ENCODE peak calls at places on chromosome 21, in four cellular contexts. P is HepG2, L is K562, F is GM12878. A is an unnamed sample.
A peak's percentile ranks its signal among the peaks of the same experiment; 100 is the strongest.

GRCh38 chr21:41761211-41762181 is 5.4 kb downstream of the RIPK4 start:
- DNase-seq in P (peak; percentile 38), L (no peak), F (no peak), A (no peak)

GRCh38 chr21:36589352-36589971 is 109.5 kb upstream of the SIM2 start:
- DNase-seq in P (peak; percentile 15), L (peak; percentile 66), F (peak; percentile 16), A (peak; percentile 74)

GRCh38 chr21:31426235-31426797 is 82.3 kb upstream of the TIAM1 start:
- DNase-seq in P (no peak), L (no peak), F (peak; percentile 23), A (no peak)

GRCh38 chr21:19322360-19322759 is 918.8 kb upstream of the TMPRSS15 start:
- DNase-seq in P (no peak), L (no peak), F (no peak), A (no peak)

GRCh38 chr21:17903929-17904639 is 84.9 kb upstream of the C21orf91 start:
- DNase-seq in P (no peak), L (no peak), F (no peak), A (no peak)

GRCh38 chr21:37367301-37367757 is 756 bp downstream of the DYRK1A start:
- DNase-seq in P (no peak), L (no peak), F (no peak), A (no peak)

GRCh38 chr21:22890656-22891055 is 1892.4 kb downstream of the NCAM2 start:
- DNase-seq in P (no peak), L (no peak), F (no peak), A (no peak)

GRCh38 chr21:35026153-35026499 is 23.0 kb downstream of the RUNX1 start:
- DNase-seq in P (no peak), L (no peak), F (no peak), A (no peak)

GRCh38 chr21:41478319-41479177 is 29.4 kb downstream of the TMPRSS2 start:
- DNase-seq in P (no peak), L (no peak), F (no peak), A (no peak)

GRCh38 chr21:42692688-42693087 is 39.3 kb downstream of the PDE9A start:
- DNase-seq in P (no peak), L (no peak), F (no peak), A (no peak)

GRCh38 chr21:41767606-41768370 is 936 bp upstream of the RIPK4 start:
- DNase-seq in P (no peak), L (no peak), F (no peak), A (no peak)

GRCh38 chr21:33557447-33557846 is 14.6 kb downstream of the SON start:
- DNase-seq in P (no peak), L (no peak), F (no peak), A (no peak)

GRCh38 chr21:14548751-14549150 is 2.6 kb upstream of the SAMSN1 start:
- DNase-seq in P (no peak), L (no peak), F (no peak), A (no peak)

GRCh38 chr21:36065497-36066036 is 4.3 kb upstream of the CBR1 start:
- DNase-seq in P (peak; percentile 72), L (peak; percentile 64), F (no peak), A (no peak)

GRCh38 chr21:35316933-35317332 is 267.8 kb upstream of the RUNX1 start:
- DNase-seq in P (no peak), L (peak; percentile 31), F (no peak), A (no peak)

GRCh38 chr21:36835383-36835795 is 131.1 kb downstream of the HLCS start:
- DNase-seq in P (no peak), L (peak; percentile 11), F (no peak), A (peak; percentile 63)

GRCh38 chr21:34933609-34934345 is 115.3 kb downstream of the RUNX1 start:
- DNase-seq in P (no peak), L (no peak), F (no peak), A (no peak)

GRCh38 chr21:41636636-41637625 is 129.0 kb upstream of the TMPRSS2 start:
- DNase-seq in P (no peak), L (no peak), F (no peak), A (no peak)

GRCh38 chr21:35257413-35257812 is 208.3 kb upstream of the RUNX1 start:
- DNase-seq in P (no peak), L (peak; percentile 29), F (no peak), A (no peak)

GRCh38 chr21:41361786-41362604 is at the start of gene MX2:
- DNase-seq in P (peak; percentile 35), L (no peak), F (peak; percentile 91), A (no peak)

GRCh38 chr21:37784591-37785318 is 131.5 kb downstream of the KCNJ6 start:
- DNase-seq in P (no peak), L (no peak), F (no peak), A (no peak)

GRCh38 chr21:21714396-21714795 is 716.2 kb downstream of the NCAM2 start:
- DNase-seq in P (no peak), L (no peak), F (no peak), A (no peak)

GRCh38 chr21:35860181-35860869 is 200.0 kb downstream of the SETD4 start:
- DNase-seq in P (no peak), L (no peak), F (no peak), A (no peak)

GRCh38 chr21:36104306-36105300 is 30.3 kb upstream of the CBR3 start:
- DNase-seq in P (no peak), L (peak; percentile 60), F (no peak), A (peak; percentile 59)

GRCh38 chr21:41396452-41397107 is 29.5 kb upstream of the MX1 start:
- DNase-seq in P (no peak), L (no peak), F (no peak), A (no peak)

GRCh38 chr21:23016617-23017016 is 2018.4 kb downstream of the NCAM2 start:
- DNase-seq in P (no peak), L (peak; percentile 1), F (no peak), A (peak; percentile 23)

GRCh38 chr21:35195232-35195631 is 146.1 kb upstream of the RUNX1 start:
- DNase-seq in P (no peak), L (peak; percentile 41), F (no peak), A (no peak)

GRCh38 chr21:35575280-35575915 is 484.9 kb downstream of the SETD4 start:
- DNase-seq in P (no peak), L (no peak), F (no peak), A (no peak)

DNA sequence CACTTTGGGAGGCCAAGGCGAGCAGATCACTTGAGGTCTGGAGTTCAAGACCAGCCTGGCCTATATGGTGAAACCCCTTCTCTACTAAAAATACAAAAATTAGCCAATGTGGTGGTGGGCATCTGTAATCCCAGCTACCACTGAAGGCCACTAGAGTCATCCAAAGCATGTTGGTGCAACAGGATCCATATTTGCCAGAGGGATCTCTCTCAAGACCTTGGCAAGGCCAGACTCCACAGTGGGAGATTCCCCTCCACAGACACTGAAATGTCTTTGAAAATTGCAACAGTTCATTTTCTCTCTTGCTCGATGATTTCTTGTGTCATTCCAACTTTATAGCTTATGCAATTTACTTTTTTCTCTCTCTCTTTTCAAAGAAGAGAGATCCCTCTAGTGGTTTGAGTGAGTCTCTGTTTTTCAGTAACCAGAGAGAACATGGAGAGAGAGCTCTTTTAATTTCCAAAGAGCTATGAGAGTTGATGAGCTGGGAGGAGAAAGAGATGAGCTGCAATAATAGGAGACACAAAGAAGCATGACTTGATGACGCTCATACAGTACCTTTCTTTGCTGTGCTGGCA is 176.8 kb upstream of the USP25 start:
- DNase-seq in P (peak; percentile 35), L (no peak), F (no peak), A (no peak)
- TF ChIP-seq SP1 in P (no peak), L (no peak), F (no peak), A (no peak)

DNA sequence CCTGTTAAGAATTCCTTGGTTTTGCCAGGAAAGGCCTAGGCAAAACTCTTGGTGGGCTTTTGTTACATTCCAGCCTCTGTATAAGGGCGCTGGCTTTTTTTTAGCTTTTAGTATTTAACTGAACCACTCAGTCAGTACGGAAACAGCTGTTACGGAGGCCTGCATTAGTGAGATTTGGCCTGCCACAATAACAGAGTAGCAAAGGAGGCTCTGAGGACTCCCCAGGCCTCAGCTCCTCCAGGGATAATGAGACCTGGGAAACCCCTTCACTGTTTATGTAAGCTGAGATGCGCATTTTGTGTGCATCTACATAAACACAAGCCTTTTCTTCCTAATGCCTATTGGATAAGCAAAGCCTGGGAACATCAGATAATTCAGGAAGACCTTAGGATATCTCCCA is 210.1 kb downstream of the APP start:
- DNase-seq in P (no peak), L (no peak), F (no peak), A (no peak)
- TF ChIP-seq FOXM1 in P (no peak), L (no peak), F (no peak), A (no peak)

GRCh38 chr21:45356251-45356650 is 48.7 kb upstream of the COL18A1 start:
- DNase-seq in P (peak; percentile 42), L (peak; percentile 40), F (no peak), A (no peak)

GRCh38 chr21:45357436-45358260 is 47.3 kb upstream of the COL18A1 start:
- DNase-seq in P (no peak), L (no peak), F (no peak), A (no peak)

GRCh38 chr21:45355573-45355972 is 49.4 kb upstream of the COL18A1 start:
- DNase-seq in P (no peak), L (no peak), F (no peak), A (no peak)

GRCh38 chr21:45358261-45358670 is 46.7 kb upstream of the COL18A1 start:
- DNase-seq in P (no peak), L (no peak), F (no peak), A (no peak)

DNA sequence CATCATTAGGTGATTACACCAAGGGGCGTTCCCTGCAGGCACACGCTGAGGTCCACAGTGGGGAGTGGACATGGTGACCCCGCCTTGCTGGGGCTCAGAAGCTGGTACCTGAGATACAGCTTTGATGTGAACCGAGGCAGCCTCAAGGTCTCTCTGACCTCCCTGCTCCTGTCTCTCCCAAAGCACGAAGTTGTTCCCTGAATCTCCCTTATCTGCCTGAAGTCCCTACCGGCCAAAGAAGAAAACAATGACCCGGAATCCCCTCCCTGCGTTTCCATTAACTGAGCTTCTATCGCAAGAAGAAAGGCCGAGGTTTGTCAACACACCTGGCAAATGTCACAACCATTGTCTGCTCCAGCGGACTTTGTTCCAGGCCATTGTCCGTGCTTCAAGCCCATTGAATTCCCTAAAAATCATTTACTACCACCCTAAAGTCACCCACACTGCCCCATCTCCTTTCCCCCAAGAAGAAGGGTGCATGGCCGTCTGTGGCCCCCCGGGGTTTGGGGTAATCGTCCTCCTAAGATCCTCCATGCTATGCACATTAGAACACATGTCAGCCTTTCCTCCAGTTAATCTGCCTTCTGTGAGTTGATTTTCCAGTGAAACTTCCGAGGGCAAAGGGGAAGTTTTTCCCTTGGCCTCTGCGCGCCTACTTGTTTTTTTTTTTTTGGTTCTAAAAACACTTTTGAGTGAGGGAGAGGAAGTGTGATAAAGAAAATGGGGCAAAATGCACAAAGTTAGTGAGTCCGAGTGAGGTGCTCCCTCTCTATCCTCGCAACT is 48.1 kb upstream of the COL18A1 start:
- DNase-seq in P (peak; percentile 87), L (no peak), F (no peak), A (no peak)
- TF ChIP-seq SP1 in P (no peak), L (no peak), F (no peak), A (no peak)

GRCh38 chr21:39483917-39484316 is 32.1 kb downstream of the SH3BGR start:
- DNase-seq in P (no peak), L (no peak), F (no peak), A (no peak)

GRCh38 chr21:39484711-39485264 is 33.0 kb downstream of the SH3BGR start:
- DNase-seq in P (no peak), L (no peak), F (no peak), A (no peak)

DNA sequence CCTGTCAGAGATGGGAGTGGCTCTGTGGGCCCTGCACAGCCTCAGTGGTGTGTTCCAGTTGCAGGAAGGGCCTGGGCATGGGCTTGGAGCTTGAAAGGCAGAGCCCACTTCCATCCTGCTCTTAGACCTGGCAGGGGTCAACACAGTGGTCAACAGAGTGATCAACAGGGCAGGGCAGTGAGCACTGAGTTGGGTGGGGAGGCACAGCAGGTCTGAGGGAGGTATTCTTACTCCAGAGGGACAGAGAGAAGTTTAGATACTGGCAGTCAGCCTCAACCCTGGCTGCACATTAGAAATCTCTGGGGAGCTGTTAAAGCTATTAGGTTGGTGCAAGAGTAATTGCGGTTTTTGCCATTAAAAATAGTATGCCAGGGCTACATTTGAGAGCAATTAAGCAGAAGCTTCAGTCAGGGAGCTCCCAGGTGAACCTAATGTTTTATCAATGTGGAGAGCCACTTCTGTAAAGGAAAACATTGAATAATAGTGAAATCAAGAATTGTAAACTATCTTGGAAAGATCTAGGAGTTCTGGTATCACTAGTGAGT is 37.7 kb downstream of the SH3BGR start:
- DNase-seq in P (no peak), L (no peak), F (no peak), A (no peak)
- TF ChIP-seq FOXM1 in P (no peak), L (no peak), F (no peak), A (no peak)